ENCODE peak calls at places on chromosomes 6 and 20, in five cellular contexts. One of them, this sample, is unnamed.

GRCh38 chr20:37395921-37396519 is 50.1 kb downstream of the SRC start:
- DNase-seq in GM13977: no peak
- DNase-seq in activated T-helper 1 cell treated with Interleukin-2 at 50 U/mL for 16 hours: no peak
- DNase-seq in left lung: peak
- DNase-seq in sciatic nerve: peak
- DNase-seq in this sample: no peak

GRCh38 chr6:3351837-3352524 is 93.2 kb downstream of the PSMG4 start:
- DNase-seq in sciatic nerve: no peak
- DNase-seq in left lung: no peak
- DNase-seq in activated T-helper 1 cell treated with Interleukin-2 at 50 U/mL for 16 hours: no peak
- DNase-seq in GM13977: no peak
- DNase-seq in this sample: no peak

GRCh38 chr6:155328539-155329459 is 14.5 kb upstream of the TFB1M start:
- DNase-seq in GM13977: no peak
- DNase-seq in activated T-helper 1 cell treated with Interleukin-2 at 50 U/mL for 16 hours: no peak
- DNase-seq in left lung: no peak
- DNase-seq in sciatic nerve: no peak
- DNase-seq in this sample: no peak

GRCh38 chr6:73722318-73723060 is 26.5 kb downstream of the CD109 start:
- DNase-seq in GM13977: peak
- DNase-seq in activated T-helper 1 cell treated with Interleukin-2 at 50 U/mL for 16 hours: no peak
- DNase-seq in sciatic nerve: no peak
- DNase-seq in left lung: no peak
- DNase-seq in this sample: no peak

GRCh38 chr6:157763129-157763893 is 59.7 kb upstream of the SNX9 start:
- DNase-seq in activated T-helper 1 cell treated with Interleukin-2 at 50 U/mL for 16 hours: no peak
- DNase-seq in GM13977: no peak
- DNase-seq in left lung: peak
- DNase-seq in sciatic nerve: no peak
- DNase-seq in this sample: no peak

GRCh38 chr6:125867483-125867935 is 76.7 kb downstream of the NCOA7 start:
- DNase-seq in left lung: no peak
- DNase-seq in activated T-helper 1 cell treated with Interleukin-2 at 50 U/mL for 16 hours: no peak
- DNase-seq in GM13977: no peak
- DNase-seq in sciatic nerve: no peak
- DNase-seq in this sample: no peak

GRCh38 chr6:74734901-74735300 is 471.0 kb downstream of the COL12A1 start:
- DNase-seq in GM13977: no peak
- DNase-seq in activated T-helper 1 cell treated with Interleukin-2 at 50 U/mL for 16 hours: no peak
- DNase-seq in left lung: no peak
- DNase-seq in sciatic nerve: no peak
- DNase-seq in this sample: no peak

GRCh38 chr20:15220009-15220656 is 882.7 kb upstream of the FLRT3 start:
- DNase-seq in GM13977: no peak
- DNase-seq in left lung: no peak
- DNase-seq in activated T-helper 1 cell treated with Interleukin-2 at 50 U/mL for 16 hours: no peak
- DNase-seq in sciatic nerve: no peak
- DNase-seq in this sample: no peak

GRCh38 chr6:111709615-111710398 is 104.1 kb upstream of the TRAF3IP2 start:
- DNase-seq in activated T-helper 1 cell treated with Interleukin-2 at 50 U/mL for 16 hours: peak
- DNase-seq in GM13977: peak
- DNase-seq in left lung: no peak
- DNase-seq in sciatic nerve: peak
- DNase-seq in this sample: no peak

GRCh38 chr6:98871057-98871456 is 36.7 kb downstream of the POU3F2 start:
- DNase-seq in sciatic nerve: no peak
- DNase-seq in activated T-helper 1 cell treated with Interleukin-2 at 50 U/mL for 16 hours: no peak
- DNase-seq in GM13977: no peak
- DNase-seq in left lung: no peak
- DNase-seq in this sample: no peak

GRCh38 chr20:57094171-57094891 is 172.1 kb downstream of the BMP7 start:
- DNase-seq in activated T-helper 1 cell treated with Interleukin-2 at 50 U/mL for 16 hours: no peak
- DNase-seq in sciatic nerve: no peak
- DNase-seq in GM13977: no peak
- DNase-seq in left lung: no peak
- DNase-seq in this sample: no peak

GRCh38 chr6:106286746-106287145 is 38.8 kb downstream of the ATG5 start:
- DNase-seq in activated T-helper 1 cell treated with Interleukin-2 at 50 U/mL for 16 hours: no peak
- DNase-seq in GM13977: no peak
- DNase-seq in left lung: no peak
- DNase-seq in sciatic nerve: no peak
- DNase-seq in this sample: no peak

GRCh38 chr6:1837868-1838267 is 228.2 kb downstream of the FOXC1 start:
- DNase-seq in sciatic nerve: no peak
- DNase-seq in activated T-helper 1 cell treated with Interleukin-2 at 50 U/mL for 16 hours: no peak
- DNase-seq in GM13977: no peak
- DNase-seq in left lung: no peak
- DNase-seq in this sample: no peak

GRCh38 chr20:17961600-17961965 is 7.0 kb downstream of the SNX5 start:
- DNase-seq in sciatic nerve: no peak
- DNase-seq in left lung: no peak
- DNase-seq in activated T-helper 1 cell treated with Interleukin-2 at 50 U/mL for 16 hours: no peak
- DNase-seq in GM13977: no peak
- DNase-seq in this sample: no peak

GRCh38 chr6:159806021-159806458 is 6.0 kb downstream of the PNLDC1 start:
- DNase-seq in activated T-helper 1 cell treated with Interleukin-2 at 50 U/mL for 16 hours: no peak
- DNase-seq in sciatic nerve: no peak
- DNase-seq in GM13977: no peak
- DNase-seq in left lung: no peak
- DNase-seq in this sample: peak

GRCh38 chr6:95087394-95088097 is 489.8 kb upstream of the MANEA start:
- DNase-seq in sciatic nerve: no peak
- DNase-seq in activated T-helper 1 cell treated with Interleukin-2 at 50 U/mL for 16 hours: no peak
- DNase-seq in GM13977: no peak
- DNase-seq in left lung: no peak
- DNase-seq in this sample: no peak

GRCh38 chr6:167848783-167849182 is 22.1 kb downstream of the AFDN start:
- DNase-seq in left lung: no peak
- DNase-seq in activated T-helper 1 cell treated with Interleukin-2 at 50 U/mL for 16 hours: no peak
- DNase-seq in sciatic nerve: no peak
- DNase-seq in GM13977: no peak
- DNase-seq in this sample: no peak

GRCh38 chr6:18334251-18334650 is 52.9 kb upstream of the RNF144B start:
- DNase-seq in GM13977: no peak
- DNase-seq in activated T-helper 1 cell treated with Interleukin-2 at 50 U/mL for 16 hours: no peak
- DNase-seq in sciatic nerve: no peak
- DNase-seq in left lung: no peak
- DNase-seq in this sample: no peak

GRCh38 chr6:122701666-122702065 is 77.8 kb upstream of the FABP7 start:
- DNase-seq in left lung: no peak
- DNase-seq in GM13977: no peak
- DNase-seq in sciatic nerve: no peak
- DNase-seq in activated T-helper 1 cell treated with Interleukin-2 at 50 U/mL for 16 hours: no peak
- DNase-seq in this sample: no peak

GRCh38 chr20:8330785-8331699 is 199.0 kb downstream of the PLCB1 start:
- DNase-seq in GM13977: no peak
- DNase-seq in sciatic nerve: no peak
- DNase-seq in left lung: no peak
- DNase-seq in activated T-helper 1 cell treated with Interleukin-2 at 50 U/mL for 16 hours: no peak
- DNase-seq in this sample: no peak

GRCh38 chr6:7264041-7264440 is 49.0 kb downstream of the SSR1 start:
- DNase-seq in sciatic nerve: no peak
- DNase-seq in GM13977: no peak
- DNase-seq in activated T-helper 1 cell treated with Interleukin-2 at 50 U/mL for 16 hours: no peak
- DNase-seq in left lung: no peak
- DNase-seq in this sample: peak

GRCh38 chr6:12844284-12845223 is 128.0 kb downstream of the PHACTR1 start:
- DNase-seq in left lung: no peak
- DNase-seq in activated T-helper 1 cell treated with Interleukin-2 at 50 U/mL for 16 hours: no peak
- DNase-seq in sciatic nerve: no peak
- DNase-seq in GM13977: peak
- DNase-seq in this sample: no peak

GRCh38 chr6:115945806-115946205 is 114.9 kb downstream of the FRK start:
- DNase-seq in GM13977: no peak
- DNase-seq in left lung: no peak
- DNase-seq in sciatic nerve: no peak
- DNase-seq in activated T-helper 1 cell treated with Interleukin-2 at 50 U/mL for 16 hours: no peak
- DNase-seq in this sample: no peak

GRCh38 chr6:125984311-125984710 is 2.0 kb upstream of the TRMT11 start:
- DNase-seq in GM13977: no peak
- DNase-seq in left lung: no peak
- DNase-seq in activated T-helper 1 cell treated with Interleukin-2 at 50 U/mL for 16 hours: no peak
- DNase-seq in sciatic nerve: no peak
- DNase-seq in this sample: no peak

GRCh38 chr20:31751126-31751525 is 12.0 kb downstream of the TPX2 start:
- DNase-seq in left lung: no peak
- DNase-seq in GM13977: no peak
- DNase-seq in activated T-helper 1 cell treated with Interleukin-2 at 50 U/mL for 16 hours: no peak
- DNase-seq in sciatic nerve: no peak
- DNase-seq in this sample: no peak

GRCh38 chr6:12748815-12749521 is 32.4 kb downstream of the PHACTR1 start:
- DNase-seq in activated T-helper 1 cell treated with Interleukin-2 at 50 U/mL for 16 hours: no peak
- DNase-seq in GM13977: no peak
- DNase-seq in left lung: peak
- DNase-seq in sciatic nerve: no peak
- DNase-seq in this sample: no peak

GRCh38 chr6:166257911-166258318 is 50.3 kb downstream of the PRR18 start:
- DNase-seq in activated T-helper 1 cell treated with Interleukin-2 at 50 U/mL for 16 hours: no peak
- DNase-seq in left lung: no peak
- DNase-seq in sciatic nerve: no peak
- DNase-seq in GM13977: no peak
- DNase-seq in this sample: no peak

GRCh38 chr6:44105993-44106740 is 21.1 kb downstream of the MRPL14 start:
- DNase-seq in activated T-helper 1 cell treated with Interleukin-2 at 50 U/mL for 16 hours: no peak
- DNase-seq in left lung: no peak
- DNase-seq in sciatic nerve: no peak
- DNase-seq in GM13977: no peak
- DNase-seq in this sample: no peak

GRCh38 chr6:157293780-157294179 is 29.5 kb downstream of the TMEM242 start:
- DNase-seq in activated T-helper 1 cell treated with Interleukin-2 at 50 U/mL for 16 hours: no peak
- DNase-seq in sciatic nerve: no peak
- DNase-seq in left lung: no peak
- DNase-seq in GM13977: no peak
- DNase-seq in this sample: no peak

This sample was measured in mesenteric fat pad.